ENCODE peak calls at places on chromosomes 12 and 14, in eight cellular contexts. One of them, this sample, is unnamed.

GRCh38 chr14:94823556-94824341 is 53.8 kb upstream of the GSC start:
- DNase-seq in AG09309: no peak
- DNase-seq in pancreas: no peak
- DNase-seq in right atrium auricular region: no peak
- DNase-seq in adrenal gland: no peak
- DNase-seq in B cell: no peak
- DNase-seq in cardiac fibroblast: peak
- DNase-seq in DND-41: peak
- DNase-seq in this sample: no peak

GRCh38 chr14:38882533-38882932 is 220.5 kb downstream of the SEC23A start:
- DNase-seq in AG09309: no peak
- DNase-seq in pancreas: no peak
- DNase-seq in right atrium auricular region: no peak
- DNase-seq in adrenal gland: no peak
- DNase-seq in B cell: no peak
- DNase-seq in cardiac fibroblast: no peak
- DNase-seq in DND-41: no peak
- DNase-seq in this sample: no peak

GRCh38 chr14:67515386-67516079 is 17.6 kb upstream of the PLEKHH1 start:
- DNase-seq in AG09309: no peak
- DNase-seq in pancreas: peak
- DNase-seq in right atrium auricular region: no peak
- DNase-seq in adrenal gland: no peak
- DNase-seq in B cell: peak
- DNase-seq in cardiac fibroblast: no peak
- DNase-seq in DND-41: peak
- DNase-seq in this sample: no peak

GRCh38 chr14:65243766-65244442 is 141.6 kb upstream of the MAX start:
- DNase-seq in AG09309: no peak
- DNase-seq in pancreas: no peak
- DNase-seq in right atrium auricular region: no peak
- DNase-seq in adrenal gland: no peak
- DNase-seq in B cell: no peak
- DNase-seq in cardiac fibroblast: peak
- DNase-seq in DND-41: peak
- DNase-seq in this sample: peak

GRCh38 chr14:45073480-45073879 is 10.4 kb upstream of the PRPF39 start:
- DNase-seq in AG09309: no peak
- DNase-seq in pancreas: no peak
- DNase-seq in right atrium auricular region: no peak
- DNase-seq in adrenal gland: no peak
- DNase-seq in B cell: no peak
- DNase-seq in cardiac fibroblast: no peak
- DNase-seq in DND-41: no peak
- DNase-seq in this sample: no peak

GRCh38 chr14:104968541-104969401 is 9.4 kb downstream of the AHNAK2 start:
- DNase-seq in AG09309: no peak
- DNase-seq in pancreas: no peak
- DNase-seq in right atrium auricular region: no peak
- DNase-seq in adrenal gland: peak
- DNase-seq in B cell: peak
- DNase-seq in cardiac fibroblast: peak
- DNase-seq in DND-41: no peak
- DNase-seq in this sample: no peak

GRCh38 chr14:85527006-85527405 is 2.9 kb upstream of the FLRT2 start:
- DNase-seq in AG09309: no peak
- DNase-seq in pancreas: no peak
- DNase-seq in right atrium auricular region: no peak
- DNase-seq in adrenal gland: no peak
- DNase-seq in B cell: no peak
- DNase-seq in cardiac fibroblast: peak
- DNase-seq in DND-41: no peak
- DNase-seq in this sample: no peak

GRCh38 chr12:6958609-6959375 is 7.6 kb downstream of the PTPN6 start:
- DNase-seq in AG09309: no peak
- DNase-seq in pancreas: no peak
- DNase-seq in right atrium auricular region: no peak
- DNase-seq in adrenal gland: peak
- DNase-seq in B cell: peak
- DNase-seq in cardiac fibroblast: no peak
- DNase-seq in DND-41: peak
- DNase-seq in this sample: no peak

GRCh38 chr14:24734917-24735500 is 101.0 kb upstream of the GZMB start:
- DNase-seq in AG09309: peak
- DNase-seq in pancreas: peak
- DNase-seq in right atrium auricular region: no peak
- DNase-seq in adrenal gland: peak
- DNase-seq in B cell: peak
- DNase-seq in cardiac fibroblast: peak
- DNase-seq in DND-41: peak
- DNase-seq in this sample: peak

GRCh38 chr12:29844667-29845066 is 60.9 kb upstream of the TMTC1 start:
- DNase-seq in AG09309: no peak
- DNase-seq in pancreas: no peak
- DNase-seq in right atrium auricular region: no peak
- DNase-seq in adrenal gland: no peak
- DNase-seq in B cell: no peak
- DNase-seq in cardiac fibroblast: peak
- DNase-seq in DND-41: no peak
- DNase-seq in this sample: no peak

GRCh38 chr12:105562727-105563072 is 232.2 kb downstream of the C12orf75 start:
- DNase-seq in AG09309: no peak
- DNase-seq in pancreas: no peak
- DNase-seq in right atrium auricular region: no peak
- DNase-seq in adrenal gland: no peak
- DNase-seq in B cell: no peak
- DNase-seq in cardiac fibroblast: no peak
- DNase-seq in DND-41: no peak
- DNase-seq in this sample: no peak

GRCh38 chr12:47216150-47216677 is 136.5 kb upstream of the AMIGO2 start:
- DNase-seq in AG09309: no peak
- DNase-seq in pancreas: no peak
- DNase-seq in right atrium auricular region: no peak
- DNase-seq in adrenal gland: no peak
- DNase-seq in B cell: peak
- DNase-seq in cardiac fibroblast: no peak
- DNase-seq in DND-41: peak
- DNase-seq in this sample: no peak

GRCh38 chr12:50234347-50234746 is 49.0 kb downstream of the LIMA1 start:
- DNase-seq in AG09309: no peak
- DNase-seq in pancreas: no peak
- DNase-seq in right atrium auricular region: no peak
- DNase-seq in adrenal gland: peak
- DNase-seq in B cell: no peak
- DNase-seq in cardiac fibroblast: peak
- DNase-seq in DND-41: no peak
- DNase-seq in this sample: peak

GRCh38 chr12:65739606-65740005 is 84.7 kb upstream of the HMGA2 start:
- DNase-seq in AG09309: no peak
- DNase-seq in pancreas: no peak
- DNase-seq in right atrium auricular region: no peak
- DNase-seq in adrenal gland: no peak
- DNase-seq in B cell: no peak
- DNase-seq in cardiac fibroblast: no peak
- DNase-seq in DND-41: no peak
- DNase-seq in this sample: no peak

DNA sequence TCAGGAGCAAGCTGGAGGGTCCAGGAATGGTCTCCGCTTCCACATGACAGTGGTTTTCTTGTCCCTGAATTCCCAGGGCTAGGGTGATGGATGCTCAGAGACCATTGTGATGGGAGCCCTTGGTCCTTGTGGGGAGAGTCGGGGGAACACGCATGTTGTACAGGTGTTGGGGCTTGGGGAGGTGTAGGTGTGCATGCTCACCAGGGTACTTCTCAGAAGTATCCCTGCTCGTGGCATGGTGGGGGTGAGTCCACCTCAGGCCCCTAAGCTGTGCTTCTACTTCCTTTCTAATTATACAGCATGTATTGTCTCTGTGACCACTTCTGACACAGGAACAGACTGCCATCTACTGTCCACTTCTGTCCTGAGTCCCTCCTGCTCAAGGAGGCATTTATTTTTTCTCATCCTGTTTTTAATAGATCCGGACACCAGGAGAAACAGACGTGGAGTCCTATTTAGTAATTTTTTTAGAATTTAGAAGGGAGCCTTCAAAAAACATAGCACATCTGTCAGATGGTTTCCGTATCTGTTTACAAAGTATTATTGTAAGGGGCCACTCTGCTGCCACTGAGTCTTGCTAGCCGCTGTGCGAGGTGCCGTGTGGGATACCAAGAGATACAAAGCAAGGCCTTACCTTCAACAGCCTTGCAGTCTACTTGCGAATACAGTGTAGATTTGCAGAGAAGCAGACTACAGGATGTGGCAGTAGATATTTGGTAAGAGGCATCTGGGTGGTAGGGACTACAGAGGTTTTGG is 10.5 kb downstream of the NTF3 start:
- DNase-seq in AG09309: peak
- DNase-seq in pancreas: peak
- DNase-seq in right atrium auricular region: no peak
- DNase-seq in adrenal gland: peak
- DNase-seq in B cell: no peak
- DNase-seq in cardiac fibroblast: peak
- DNase-seq in DND-41: peak
- DNase-seq in this sample: no peak
- TF ChIP-seq CTCF in AG09309: peak
- TF ChIP-seq CTCF in pancreas: peak
- TF ChIP-seq CTCF in right atrium auricular region: peak
- TF ChIP-seq CTCF in adrenal gland: peak
- TF ChIP-seq CTCF in B cell: no peak
- TF ChIP-seq CTCF in cardiac fibroblast: peak
- TF ChIP-seq CTCF in DND-41: peak
- TF ChIP-seq CTCF in this sample: no peak

GRCh38 chr12:43556057-43556456 is 4.1 kb upstream of the ADAMTS20 start:
- DNase-seq in AG09309: no peak
- DNase-seq in pancreas: no peak
- DNase-seq in right atrium auricular region: no peak
- DNase-seq in adrenal gland: no peak
- DNase-seq in B cell: no peak
- DNase-seq in cardiac fibroblast: no peak
- DNase-seq in DND-41: no peak
- DNase-seq in this sample: no peak

GRCh38 chr12:43550831-43551270 is 1.2 kb downstream of the ADAMTS20 start:
- DNase-seq in AG09309: no peak
- DNase-seq in pancreas: no peak
- DNase-seq in right atrium auricular region: no peak
- DNase-seq in adrenal gland: no peak
- DNase-seq in B cell: no peak
- DNase-seq in cardiac fibroblast: no peak
- DNase-seq in DND-41: no peak
- DNase-seq in this sample: no peak

GRCh38 chr12:43551971-43552559 is at the start of gene ADAMTS20:
- DNase-seq in AG09309: no peak
- DNase-seq in pancreas: no peak
- DNase-seq in right atrium auricular region: no peak
- DNase-seq in adrenal gland: no peak
- DNase-seq in B cell: no peak
- DNase-seq in cardiac fibroblast: no peak
- DNase-seq in DND-41: no peak
- DNase-seq in this sample: no peak

GRCh38 chr12:43551271-43551970 is 582 bp downstream of the ADAMTS20 start:
- DNase-seq in AG09309: no peak
- DNase-seq in pancreas: no peak
- DNase-seq in right atrium auricular region: no peak
- DNase-seq in adrenal gland: no peak
- DNase-seq in B cell: no peak
- DNase-seq in cardiac fibroblast: no peak
- DNase-seq in DND-41: no peak
- DNase-seq in this sample: no peak
- TF ChIP-seq CTCF in AG09309: no peak
- TF ChIP-seq CTCF in pancreas: no peak
- TF ChIP-seq CTCF in right atrium auricular region: no peak
- TF ChIP-seq CTCF in adrenal gland: no peak
- TF ChIP-seq CTCF in B cell: no peak
- TF ChIP-seq CTCF in cardiac fibroblast: no peak
- TF ChIP-seq CTCF in DND-41: no peak
- TF ChIP-seq CTCF in this sample: no peak

GRCh38 chr12:113889076-113889475 is 77.0 kb downstream of the RBM19 start:
- DNase-seq in AG09309: peak
- DNase-seq in pancreas: no peak
- DNase-seq in right atrium auricular region: no peak
- DNase-seq in adrenal gland: no peak
- DNase-seq in B cell: no peak
- DNase-seq in cardiac fibroblast: peak
- DNase-seq in DND-41: no peak
- DNase-seq in this sample: no peak
- TF ChIP-seq CTCF in AG09309: peak
- TF ChIP-seq CTCF in pancreas: no peak
- TF ChIP-seq CTCF in right atrium auricular region: no peak
- TF ChIP-seq CTCF in adrenal gland: no peak
- TF ChIP-seq CTCF in B cell: no peak
- TF ChIP-seq CTCF in cardiac fibroblast: no peak
- TF ChIP-seq CTCF in DND-41: no peak
- TF ChIP-seq CTCF in this sample: no peak

GRCh38 chr12:21065845-21066244 is 65.1 kb upstream of the SLCO1B1 start:
- DNase-seq in AG09309: no peak
- DNase-seq in pancreas: peak
- DNase-seq in right atrium auricular region: no peak
- DNase-seq in adrenal gland: no peak
- DNase-seq in B cell: no peak
- DNase-seq in cardiac fibroblast: peak
- DNase-seq in DND-41: no peak
- DNase-seq in this sample: peak
- TF ChIP-seq CTCF in AG09309: peak
- TF ChIP-seq CTCF in pancreas: peak
- TF ChIP-seq CTCF in right atrium auricular region: no peak
- TF ChIP-seq CTCF in adrenal gland: no peak
- TF ChIP-seq CTCF in B cell: no peak
- TF ChIP-seq CTCF in cardiac fibroblast: peak
- TF ChIP-seq CTCF in DND-41: peak
- TF ChIP-seq CTCF in this sample: no peak

GRCh38 chr12:113359939-113360748 is 1.8 kb downstream of the PLBD2 start:
- DNase-seq in AG09309: no peak
- DNase-seq in pancreas: no peak
- DNase-seq in right atrium auricular region: peak
- DNase-seq in adrenal gland: peak
- DNase-seq in B cell: no peak
- DNase-seq in cardiac fibroblast: peak
- DNase-seq in DND-41: no peak
- DNase-seq in this sample: no peak
- TF ChIP-seq CTCF in AG09309: no peak
- TF ChIP-seq CTCF in pancreas: no peak
- TF ChIP-seq CTCF in right atrium auricular region: no peak
- TF ChIP-seq CTCF in adrenal gland: no peak
- TF ChIP-seq CTCF in B cell: no peak
- TF ChIP-seq CTCF in cardiac fibroblast: peak
- TF ChIP-seq CTCF in DND-41: no peak
- TF ChIP-seq CTCF in this sample: no peak

GRCh38 chr12:127690161-127690560 is 576.8 kb upstream of the TMEM132C start:
- DNase-seq in AG09309: no peak
- DNase-seq in pancreas: no peak
- DNase-seq in right atrium auricular region: no peak
- DNase-seq in adrenal gland: no peak
- DNase-seq in B cell: no peak
- DNase-seq in cardiac fibroblast: peak
- DNase-seq in DND-41: no peak
- DNase-seq in this sample: no peak
- TF ChIP-seq CTCF in AG09309: peak
- TF ChIP-seq CTCF in pancreas: no peak
- TF ChIP-seq CTCF in right atrium auricular region: no peak
- TF ChIP-seq CTCF in adrenal gland: no peak
- TF ChIP-seq CTCF in B cell: no peak
- TF ChIP-seq CTCF in cardiac fibroblast: no peak
- TF ChIP-seq CTCF in DND-41: peak
- TF ChIP-seq CTCF in this sample: no peak

GRCh38 chr14:46663382-46663781 is 11.8 kb upstream of the RPL10L start:
- DNase-seq in AG09309: no peak
- DNase-seq in pancreas: no peak
- DNase-seq in right atrium auricular region: no peak
- DNase-seq in adrenal gland: no peak
- DNase-seq in B cell: no peak
- DNase-seq in cardiac fibroblast: no peak
- DNase-seq in DND-41: no peak
- DNase-seq in this sample: no peak

GRCh38 chr14:46661728-46662127 is 10.1 kb upstream of the RPL10L start:
- DNase-seq in AG09309: no peak
- DNase-seq in pancreas: no peak
- DNase-seq in right atrium auricular region: no peak
- DNase-seq in adrenal gland: no peak
- DNase-seq in B cell: no peak
- DNase-seq in cardiac fibroblast: no peak
- DNase-seq in DND-41: no peak
- DNase-seq in this sample: no peak
- TF ChIP-seq CTCF in AG09309: no peak
- TF ChIP-seq CTCF in pancreas: no peak
- TF ChIP-seq CTCF in right atrium auricular region: no peak
- TF ChIP-seq CTCF in adrenal gland: no peak
- TF ChIP-seq CTCF in B cell: no peak
- TF ChIP-seq CTCF in cardiac fibroblast: no peak
- TF ChIP-seq CTCF in DND-41: no peak
- TF ChIP-seq CTCF in this sample: no peak

This sample was measured in Calu3.